ENCODE peak calls at places on chromosomes 6 and 20, in eight cellular contexts. S is PC-3; T is CD8-positive, alpha-beta T cell; E is breast epithelium; U is tibial nerve; G is heart right ventricle; W is AG10803; N is fibroblast of lung. K is an unnamed sample.

GRCh38 chr6:35181933-35182612 is 31.7 kb upstream of the SCUBE3 start:
- DNase-seq in S (peak; percentile 67), T (no peak), E (peak; percentile 67), U (peak; percentile 40), G (peak; percentile 60), W (peak; percentile 80), N (peak; percentile 80), K (peak; percentile 72)

GRCh38 chr6:27312146-27312949 is at the start of gene POM121L2:
- DNase-seq in S (peak; percentile 92), T (peak; percentile 51), E (peak; percentile 80), U (peak; percentile 9), G (peak; percentile 13), W (peak; percentile 28), N (peak; percentile 36), K (no peak)

GRCh38 chr6:111710439-111710838 is 104.8 kb upstream of the TRAF3IP2 start:
- DNase-seq in S (no peak), T (no peak), E (no peak), U (no peak), G (no peak), W (no peak), N (no peak), K (no peak)

GRCh38 chr6:98946877-98947410 is 802 bp downstream of the FBXL4 start:
- DNase-seq in S (peak; percentile 43), T (peak; percentile 61), E (no peak), U (peak; percentile 6), G (peak; percentile 27), W (peak; percentile 8), N (peak; percentile 23), K (no peak)

GRCh38 chr6:14696367-14696766 is 549.5 kb upstream of the JARID2 start:
- DNase-seq in S (no peak), T (no peak), E (no peak), U (no peak), G (no peak), W (no peak), N (no peak), K (no peak)

GRCh38 chr6:35224720-35225119 is 11.0 kb downstream of the SCUBE3 start:
- DNase-seq in S (no peak), T (no peak), E (no peak), U (no peak), G (no peak), W (no peak), N (no peak), K (no peak)

GRCh38 chr6:32933661-32934085 is 7.2 kb downstream of the HLA-DMB start:
- DNase-seq in S (peak; percentile 80), T (peak; percentile 74), E (peak; percentile 72), U (peak; percentile 98), G (peak; percentile 72), W (peak; percentile 74), N (peak; percentile 58), K (peak; percentile 25)

GRCh38 chr20:41411458-41411857 is 44.8 kb upstream of the EMILIN3 start:
- DNase-seq in S (peak; percentile 59), T (no peak), E (no peak), U (no peak), G (no peak), W (peak; percentile 74), N (peak; percentile 21), K (no peak)

GRCh38 chr6:5279891-5280338 is 18.6 kb downstream of the FARS2 start:
- DNase-seq in S (no peak), T (no peak), E (no peak), U (no peak), G (no peak), W (no peak), N (no peak), K (no peak)

GRCh38 chr6:163438298-163438939 is 23.9 kb downstream of the QKI start:
- DNase-seq in S (peak; percentile 47), T (no peak), E (no peak), U (no peak), G (no peak), W (no peak), N (peak; percentile 44), K (no peak)

GRCh38 chr6:27582928-27583725 is 110.2 kb upstream of the ZNF184 start:
- DNase-seq in S (peak; percentile 86), T (no peak), E (no peak), U (no peak), G (no peak), W (peak; percentile 66), N (peak; percentile 60), K (no peak)

GRCh38 chr20:39049148-39049547 is 87.0 kb downstream of the DHX35 start:
- DNase-seq in S (no peak), T (no peak), E (no peak), U (no peak), G (no peak), W (no peak), N (no peak), K (no peak)

GRCh38 chr20:58651823-58652605 is 931 bp downstream of the STX16 start:
- DNase-seq in S (peak; percentile 65), T (peak; percentile 77), E (no peak), U (no peak), G (peak; percentile 40), W (peak; percentile 71), N (peak; percentile 85), K (no peak)

GRCh38 chr20:24131684-24132083 is 143.1 kb upstream of the GGTLC1 start:
- DNase-seq in S (peak; percentile 90), T (no peak), E (no peak), U (no peak), G (no peak), W (no peak), N (no peak), K (no peak)

GRCh38 chr6:106442351-106442750 is 81.8 kb downstream of the CRYBG1 start:
- DNase-seq in S (peak; percentile 80), T (no peak), E (no peak), U (no peak), G (no peak), W (no peak), N (no peak), K (no peak)

GRCh38 chr6:35735452-35735851 is 1.4 kb upstream of the ARMC12 start:
- DNase-seq in S (no peak), T (no peak), E (no peak), U (no peak), G (peak; percentile 14), W (no peak), N (no peak), K (no peak)

DNA sequence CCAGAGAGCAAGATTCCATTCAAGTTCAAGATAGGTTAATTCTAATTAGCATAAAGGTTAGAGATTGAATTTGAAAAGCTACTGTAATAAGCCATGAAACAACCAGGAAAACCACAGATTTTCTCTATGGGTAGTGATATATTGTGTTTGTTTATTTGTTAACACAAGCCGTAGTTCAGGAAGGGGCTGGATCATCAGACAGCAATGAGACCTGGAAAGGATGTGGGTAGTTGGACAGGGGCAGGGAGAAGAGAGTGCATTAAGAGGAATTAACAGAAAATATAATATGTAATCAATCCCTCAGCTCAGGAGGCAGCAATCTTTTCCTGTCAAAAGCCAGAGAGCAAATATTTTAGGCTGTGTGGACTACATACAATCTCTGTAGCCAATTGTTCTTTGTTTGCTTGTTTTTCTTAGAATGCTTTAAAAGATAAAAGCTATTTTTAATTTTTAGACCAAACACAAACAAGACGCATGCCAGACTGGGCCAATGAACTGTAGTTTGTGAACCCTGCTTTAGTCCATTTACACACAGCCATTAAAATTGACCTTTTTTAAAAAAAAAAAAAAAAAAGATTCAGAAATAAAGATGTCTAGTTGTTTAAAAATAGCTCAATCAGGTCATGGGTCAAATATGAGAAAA is 398.7 kb upstream of the MARCKS start:
- DNase-seq in S (no peak), T (no peak), E (no peak), U (no peak), G (no peak), W (no peak), N (peak; percentile 57), K (no peak)
- H3K4me3 ChIP-seq in S (no peak overlapping the region), T (no peak overlapping the region), E (no peak overlapping the region), U (no peak overlapping the region), G (no peak overlapping the region), W (no peak overlapping the region), N (no peak overlapping the region), K (no peak overlapping the region)

GRCh38 chr6:89409461-89410035 is 2.5 kb downstream of the RRAGD start:
- DNase-seq in S (no peak), T (no peak), E (no peak), U (no peak), G (no peak), W (no peak), N (no peak), K (no peak)
- H3K4me3 ChIP-seq in S (no peak overlapping the region), T (no peak overlapping the region), E (no peak overlapping the region), U (no peak overlapping the region), G (no peak overlapping the region), W (no peak overlapping the region), N (no peak overlapping the region), K (no peak overlapping the region)

DNA sequence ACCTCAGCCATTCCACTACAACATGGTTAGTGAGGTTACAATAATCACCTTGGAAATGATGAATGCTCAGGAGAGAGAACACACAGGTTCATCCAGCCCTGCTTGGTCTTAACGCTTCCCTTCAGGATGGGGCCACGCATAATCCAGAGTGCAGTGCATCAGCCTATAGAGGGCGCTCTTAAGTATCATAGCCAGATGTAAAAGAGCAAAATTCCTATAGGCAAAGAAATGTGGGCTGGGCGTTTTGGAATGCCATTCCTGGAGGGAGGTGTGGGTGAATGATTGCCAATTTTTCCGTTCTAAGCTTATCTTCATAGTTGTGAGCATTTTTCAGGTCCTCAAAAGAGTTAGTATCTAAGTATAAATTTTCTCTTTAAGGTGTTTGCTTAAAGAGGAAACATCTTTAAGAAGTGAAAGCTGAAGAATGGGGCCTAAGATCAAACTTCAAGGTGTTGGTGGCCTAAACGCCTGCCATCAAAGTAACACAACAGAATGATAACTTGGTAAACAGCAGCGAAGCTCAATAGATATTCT is 1.8 kb downstream of the RIPOR2 start:
- DNase-seq in S (peak; percentile 53), T (peak; percentile 51), E (no peak), U (no peak), G (no peak), W (no peak), N (no peak), K (no peak)
- H3K4me3 ChIP-seq in S (no peak overlapping the region), T (peak overlapping the region; percentile 68), E (no peak overlapping the region), U (no peak overlapping the region), G (no peak overlapping the region), W (no peak overlapping the region), N (no peak overlapping the region), K (no peak overlapping the region)

GRCh38 chr6:29014729-29015608 is 9.9 kb upstream of the ZNF311 start:
- DNase-seq in S (no peak), T (peak; percentile 18), E (no peak), U (no peak), G (no peak), W (peak; percentile 3), N (peak; percentile 49), K (no peak)
- H3K4me3 ChIP-seq in S (no peak overlapping the region), T (no peak overlapping the region), E (peak overlapping the region; percentile 61), U (peak overlapping the region; percentile 19), G (no peak overlapping the region), W (peak overlapping the region; percentile 12), N (no peak overlapping the region), K (peak overlapping the region; percentile 34)

GRCh38 chr6:7916959-7917358 is 6.4 kb upstream of the TXNDC5 start:
- DNase-seq in S (no peak), T (no peak), E (no peak), U (no peak), G (no peak), W (no peak), N (no peak), K (no peak)
- H3K4me3 ChIP-seq in S (no peak overlapping the region), T (no peak overlapping the region), E (no peak overlapping the region), U (no peak overlapping the region), G (no peak overlapping the region), W (no peak overlapping the region), N (no peak overlapping the region), K (no peak overlapping the region)

GRCh38 chr6:116500969-116501433 is 10.4 kb upstream of the CALHM5 start:
- DNase-seq in S (no peak), T (peak; percentile 20), E (no peak), U (no peak), G (no peak), W (no peak), N (peak; percentile 17), K (no peak)
- H3K4me3 ChIP-seq in S (no peak overlapping the region), T (no peak overlapping the region), E (no peak overlapping the region), U (no peak overlapping the region), G (no peak overlapping the region), W (no peak overlapping the region), N (no peak overlapping the region), K (no peak overlapping the region)